ENCODE peak calls at places on chromosome 1, in nine cellular contexts. C, K, H, S, D, Z, A, R and T are unnamed samples.

GRCh38 chr1:154741327-154741726 is 128.8 kb downstream of the KCNN3 start:
- DNase-seq in H (no peak), K (no peak), D (peak; percentile 78), S (no peak), R (no peak), Z (no peak), A (no peak), C (no peak), T (peak; percentile 36)

GRCh38 chr1:2053784-2054376 is 3.7 kb downstream of the PRKCZ start:
- DNase-seq in K (no peak), Z (no peak), S (no peak), D (no peak), H (no peak), C (no peak), A (no peak), R (no peak), T (no peak)

GRCh38 chr1:182614796-182615451 is 10.7 kb upstream of the RGS16 start:
- DNase-seq in Z (peak; percentile 67), H (peak; percentile 96), K (peak; percentile 40), A (peak; percentile 70), S (peak; percentile 39), R (no peak), C (peak; percentile 84), D (peak; percentile 83), T (peak; percentile 65)

GRCh38 chr1:16617778-16618580 is 4.6 kb upstream of the NBPF1 start:
- DNase-seq in K (no peak), H (peak; percentile 85), A (no peak), C (no peak), Z (no peak), D (no peak), S (no peak), R (no peak), T (no peak)

GRCh38 chr1:27528701-27529637 is 39.0 kb upstream of the WASF2 start:
- DNase-seq in A (peak; percentile 59), C (peak; percentile 58), Z (peak; percentile 56), K (no peak), S (no peak), D (peak; percentile 80), R (no peak), H (no peak), T (peak; percentile 59)

GRCh38 chr1:2378441-2378851 is 12.9 kb downstream of the MORN1 start:
- DNase-seq in D (no peak), K (no peak), C (no peak), S (no peak), H (no peak), Z (no peak), A (no peak), R (no peak), T (no peak)

GRCh38 chr1:2322593-2323295 is 68.6 kb downstream of the MORN1 start:
- DNase-seq in S (no peak), A (no peak), C (no peak), Z (no peak), K (no peak), R (no peak), H (no peak), D (no peak), T (no peak)

GRCh38 chr1:47684518-47684917 is 246.7 kb downstream of the FOXD2 start:
- DNase-seq in Z (no peak), R (no peak), H (peak; percentile 14), K (no peak), A (no peak), C (no peak), S (no peak), D (no peak), T (no peak)

GRCh38 chr1:8847990-8848389 is 30.5 kb downstream of the ENO1 start:
- DNase-seq in H (no peak), R (no peak), D (no peak), S (no peak), A (no peak), C (no peak), K (no peak), Z (no peak), T (no peak)

GRCh38 chr1:203628185-203628996 is 1.8 kb downstream of the ATP2B4 start:
- DNase-seq in K (no peak), R (no peak), D (peak; percentile 71), Z (peak; percentile 72), C (peak; percentile 89), A (peak; percentile 72), S (peak; percentile 77), H (peak; percentile 88), T (peak; percentile 82)

GRCh38 chr1:162385280-162385623 is 3.7 kb downstream of the C1orf226 start:
- DNase-seq in H (peak; percentile 68), C (no peak), A (no peak), D (no peak), R (no peak), Z (no peak), K (no peak), S (no peak), T (no peak)

GRCh38 chr1:212595787-212596714 is 12.5 kb upstream of the ATF3 start:
- DNase-seq in K (peak; percentile 100), R (no peak), D (peak; percentile 86), C (no peak), S (peak; percentile 93), A (no peak), H (no peak), Z (peak; percentile 98), T (peak; percentile 98)

GRCh38 chr1:3012511-3013291 is 8.6 kb upstream of the ACTRT2 start:
- DNase-seq in H (peak; percentile 86), K (peak; percentile 55), D (peak; percentile 2), S (peak; percentile 26), R (peak; percentile 27), C (peak; percentile 75), A (no peak), Z (no peak), T (no peak)

GRCh38 chr1:145956776-145957442 is 908 bp downstream of the LIX1L start:
- DNase-seq in Z (no peak), C (no peak), D (peak; percentile 87), S (no peak), A (no peak), H (peak; percentile 72), R (no peak), K (no peak), T (no peak)

GRCh38 chr1:61135286-61135685 is 52.9 kb downstream of the NFIA start:
- DNase-seq in A (no peak), D (no peak), K (no peak), S (no peak), C (no peak), H (no peak), Z (no peak), R (no peak), T (no peak)

GRCh38 chr1:224168859-224169380 is 14.1 kb upstream of the DEGS1 start:
- DNase-seq in R (no peak), C (no peak), H (no peak), D (peak; percentile 98), Z (no peak), A (no peak), K (peak; percentile 98), S (no peak), T (peak; percentile 24)

GRCh38 chr1:8359617-8360481 is 41.9 kb downstream of the SLC45A1 start:
- DNase-seq in H (no peak), S (no peak), D (no peak), K (no peak), Z (no peak), A (no peak), R (no peak), C (no peak), T (no peak)

GRCh38 chr1:53902235-53902920 is 8.4 kb downstream of the DIO1 start:
- DNase-seq in H (peak; percentile 26), C (no peak), A (no peak), S (no peak), K (no peak), R (no peak), D (no peak), Z (no peak), T (no peak)

GRCh38 chr1:7654725-7655124 is 116.4 kb upstream of the VAMP3 start:
- DNase-seq in C (no peak), S (no peak), H (no peak), K (no peak), Z (no peak), R (no peak), A (no peak), D (no peak), T (no peak)

GRCh38 chr1:47137178-47137577 is at the start of gene CYP4A22:
- DNase-seq in D (no peak), C (no peak), A (no peak), K (no peak), S (no peak), Z (no peak), H (no peak), R (no peak), T (no peak)

DNA sequence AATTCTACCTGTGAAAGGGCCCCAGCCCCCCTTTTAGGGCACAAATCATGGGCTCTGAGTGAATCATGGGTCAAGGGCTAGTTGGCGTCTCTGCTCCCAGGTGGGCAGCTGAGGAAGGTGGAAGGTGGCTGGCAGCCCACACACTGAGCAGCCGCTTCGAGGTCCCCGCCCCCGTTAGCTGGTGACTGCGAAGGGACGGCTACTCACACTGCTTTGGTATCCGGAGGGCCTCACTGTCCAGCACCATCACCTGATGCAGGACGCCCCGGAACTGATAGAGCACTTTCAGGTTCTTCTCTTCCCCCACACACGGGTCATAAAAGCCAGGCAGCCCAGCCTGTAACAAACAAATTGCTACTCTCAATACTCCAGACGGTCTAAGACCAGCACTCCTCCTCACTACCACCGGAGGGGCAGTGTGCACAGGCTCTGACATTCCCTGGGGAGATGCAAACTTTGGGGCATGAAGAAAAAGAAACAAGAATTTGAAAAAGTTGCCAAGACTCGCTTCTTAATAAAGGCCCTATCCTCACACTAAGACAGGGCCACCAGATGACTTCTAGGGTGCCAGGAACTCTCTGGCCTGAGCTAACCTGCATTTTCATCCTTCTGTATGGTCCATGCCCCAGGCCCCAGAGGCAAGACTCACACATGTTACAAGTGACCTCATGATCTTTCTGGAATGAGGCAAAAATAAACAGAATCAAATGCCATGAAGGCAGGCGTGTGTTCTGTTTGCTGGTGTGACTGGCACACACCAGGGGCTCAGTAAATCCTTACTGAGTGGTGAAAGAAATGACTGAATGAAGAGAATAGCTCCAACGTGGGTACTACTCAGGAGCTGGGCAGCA is 11.5 kb downstream of the THAP3 start:
- DNase-seq in H (no peak), K (no peak), R (no peak), D (no peak), S (no peak), Z (no peak), C (no peak), A (no peak), T (no peak)
- TF ChIP-seq CTCF in H (no peak), K (no peak), R (no peak), D (peak; percentile 7), S (no peak), Z (no peak), C (no peak), A (no peak), T (no peak)

GRCh38 chr1:171850951-171851350 is 9.7 kb downstream of the DNM3 start:
- DNase-seq in R (no peak), A (no peak), H (no peak), Z (no peak), S (no peak), K (peak; percentile 41), C (no peak), D (no peak), T (no peak)
- TF ChIP-seq CTCF in R (no peak), A (no peak), H (no peak), Z (peak; percentile 14), S (no peak), K (peak; percentile 47), C (no peak), D (no peak), T (peak; percentile 13)

GRCh38 chr1:156691665-156692408 is 13.5 kb downstream of the CRABP2 start:
- DNase-seq in C (peak; percentile 70), S (peak; percentile 68), Z (peak; percentile 94), R (no peak), K (peak; percentile 71), A (peak; percentile 60), H (no peak), D (no peak), T (peak; percentile 96)
- TF ChIP-seq CTCF in C (peak; percentile 14), S (no peak), Z (peak; percentile 22), R (no peak), K (no peak), A (peak; percentile 30), H (no peak), D (peak; percentile 40), T (peak; percentile 7)

GRCh38 chr1:22057861-22058260 is 5.4 kb downstream of the CDC42 start:
- DNase-seq in H (peak; percentile 49), A (no peak), D (no peak), Z (no peak), R (no peak), K (no peak), C (no peak), S (no peak), T (no peak)
- TF ChIP-seq CTCF in H (no peak), A (no peak), D (no peak), Z (peak; percentile 5), R (no peak), K (no peak), C (no peak), S (no peak), T (no peak)